ENCODE peak calls at places on chromosome 7, in six cellular contexts. B is GM23248, A is IMR-90, U is neural progenitor cell, G is GM23338, J is HepG2. K is an unnamed sample. For H3K36me3, the result is how much of the 10 kb centered on the place peaks cover.

GRCh38 chr7:2808891-2809660 is 35.0 kb downstream of the GNA12 start:
- DNase-seq in B (no peak), A (no peak), U (no peak), G (peak), J (no peak), K (no peak)

GRCh38 chr7:141460781-141461715 is 90.2 kb upstream of the AGK start:
- DNase-seq in B (peak), A (no peak), U (no peak), G (no peak), J (no peak), K (no peak)

GRCh38 chr7:137772748-137773147 is 74.0 kb downstream of the DGKI start:
- DNase-seq in B (peak), A (peak), U (no peak), G (no peak), J (no peak), K (no peak)

GRCh38 chr7:42572046-42572445 is 335.0 kb upstream of the GLI3 start:
- DNase-seq in B (no peak), A (no peak), U (no peak), G (no peak), J (no peak), K (no peak)

GRCh38 chr7:74289018-74289659 is at the start of gene CLIP2:
- DNase-seq in B (peak), A (peak), U (peak), G (peak), J (peak), K (peak)

GRCh38 chr7:31307941-31308340 is 32.6 kb downstream of the NEUROD6 start:
- DNase-seq in B (no peak), A (no peak), U (no peak), G (no peak), J (no peak), K (no peak)

GRCh38 chr7:101677421-101678137 is 48.5 kb upstream of the MYL10 start:
- DNase-seq in B (peak), A (peak), U (no peak), G (peak), J (no peak), K (no peak)

GRCh38 chr7:125661677-125662076 is 732.1 kb upstream of the POT1 start:
- DNase-seq in B (no peak), A (no peak), U (no peak), G (no peak), J (no peak), K (no peak)

GRCh38 chr7:155229548-155230168 is 68.0 kb upstream of the INSIG1 start:
- DNase-seq in B (no peak), A (no peak), U (no peak), G (no peak), J (no peak), K (no peak)

GRCh38 chr7:108026647-108027046 is 23.7 kb upstream of the LAMB1 start:
- DNase-seq in B (peak), A (no peak), U (no peak), G (no peak), J (no peak), K (no peak)

GRCh38 chr7:139749545-139749944 is 28.3 kb downstream of the HIPK2 start:
- DNase-seq in B (no peak), A (no peak), U (no peak), G (no peak), J (no peak), K (no peak)

GRCh38 chr7:26078437-26079362 is 73.3 kb upstream of the NFE2L3 start:
- DNase-seq in B (peak), A (no peak), U (peak), G (peak), J (peak), K (peak)

GRCh38 chr7:115235075-115235474 is 313.2 kb downstream of the MDFIC start:
- DNase-seq in B (no peak), A (no peak), U (no peak), G (no peak), J (no peak), K (no peak)

GRCh38 chr7:105830405-105831218 is 45.8 kb downstream of the ATXN7L1 start:
- DNase-seq in B (peak), A (peak), U (no peak), G (no peak), J (peak), K (no peak)

DNA sequence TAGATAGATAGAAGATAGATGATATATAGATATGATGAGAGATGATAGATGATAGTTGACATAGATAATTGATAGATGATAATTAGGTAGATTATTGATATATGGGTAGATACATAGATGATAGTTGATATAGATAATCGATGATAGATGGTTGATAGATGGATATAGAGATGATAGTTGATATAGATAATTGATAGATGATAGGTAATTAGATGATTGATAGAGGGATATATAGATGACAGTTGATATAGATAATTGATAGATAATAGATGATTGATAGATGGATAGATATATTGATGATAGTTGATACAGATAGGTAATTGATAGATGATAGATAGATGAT is 72.3 kb downstream of the PRR15 start:
- DNase-seq in B (no peak), A (no peak), U (no peak), G (no peak), J (no peak), K (no peak)
- H3K4me2 ChIP-seq in B (no peak), A (no peak), U (no peak), G (no peak), J (no peak), K (no peak)

GRCh38 chr7:120841608-120842007 is 16.3 kb downstream of the TSPAN12 start:
- DNase-seq in B (no peak), A (no peak), U (no peak), G (no peak), J (no peak), K (no peak)

GRCh38 chr7:120837599-120837998 is 20.3 kb downstream of the TSPAN12 start:
- DNase-seq in B (no peak), A (no peak), U (no peak), G (no peak), J (no peak), K (no peak)

GRCh38 chr7:120838281-120838682 is 19.7 kb downstream of the TSPAN12 start:
- DNase-seq in B (no peak), A (no peak), U (no peak), G (no peak), J (no peak), K (no peak)

GRCh38 chr7:120843121-120843520 is 14.8 kb downstream of the TSPAN12 start:
- DNase-seq in B (peak), A (peak), U (no peak), G (no peak), J (no peak), K (no peak)

GRCh38 chr7:120842131-120842621 is 15.8 kb downstream of the TSPAN12 start:
- DNase-seq in B (no peak), A (no peak), U (no peak), G (peak), J (peak), K (no peak)
- H3K36me3 ChIP-seq in B (under half), A (under half), U (under half), G (under half), J (under half), K (under half)

GRCh38 chr7:44986218-44987053 is 7.6 kb upstream of the MYO1G start:
- DNase-seq in B (peak), A (peak), U (peak), G (peak), J (no peak), K (peak)

GRCh38 chr7:44989132-44989531 is 10.3 kb upstream of the MYO1G start:
- DNase-seq in B (no peak), A (no peak), U (no peak), G (no peak), J (no peak), K (no peak)

GRCh38 chr7:44985900-44986217 is 7.0 kb upstream of the MYO1G start:
- DNase-seq in B (no peak), A (no peak), U (no peak), G (no peak), J (no peak), K (no peak)

GRCh38 chr7:44988718-44989117 is 9.9 kb upstream of the MYO1G start:
- DNase-seq in B (peak), A (no peak), U (no peak), G (no peak), J (no peak), K (no peak)

DNA sequence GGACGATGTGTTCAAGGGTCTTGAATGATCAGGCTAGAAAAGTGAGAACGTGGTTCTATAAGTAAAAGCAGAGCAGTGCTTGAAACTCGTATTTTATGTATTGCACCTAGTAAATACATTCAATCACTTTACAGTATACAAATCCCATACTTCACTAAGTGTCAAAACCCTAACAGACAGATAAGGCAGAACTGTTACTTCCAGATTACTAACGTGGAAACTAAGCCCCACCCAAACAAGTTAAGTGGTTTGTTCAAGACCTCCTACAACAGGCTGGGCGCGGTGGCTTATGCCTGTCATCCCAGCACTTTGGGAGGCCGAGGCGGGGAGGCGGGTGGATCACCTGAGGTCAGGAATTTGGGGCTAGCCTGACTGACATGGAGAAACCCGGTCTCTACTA is 9.2 kb upstream of the MYO1G start:
- DNase-seq in B (no peak), A (no peak), U (no peak), G (no peak), J (no peak), K (no peak)
- H3K27ac ChIP-seq in B (no peak), A (no peak), U (no peak), G (no peak), J (no peak), K (no peak)

GRCh38 chr7:91043924-91044660 is 220.1 kb upstream of the FZD1 start:
- DNase-seq in B (no peak), A (no peak), U (no peak), G (peak), J (no peak), K (no peak)
- H3K4me2 ChIP-seq in B (no peak), A (no peak), U (peak), G (peak), J (no peak), K (no peak)

DNA sequence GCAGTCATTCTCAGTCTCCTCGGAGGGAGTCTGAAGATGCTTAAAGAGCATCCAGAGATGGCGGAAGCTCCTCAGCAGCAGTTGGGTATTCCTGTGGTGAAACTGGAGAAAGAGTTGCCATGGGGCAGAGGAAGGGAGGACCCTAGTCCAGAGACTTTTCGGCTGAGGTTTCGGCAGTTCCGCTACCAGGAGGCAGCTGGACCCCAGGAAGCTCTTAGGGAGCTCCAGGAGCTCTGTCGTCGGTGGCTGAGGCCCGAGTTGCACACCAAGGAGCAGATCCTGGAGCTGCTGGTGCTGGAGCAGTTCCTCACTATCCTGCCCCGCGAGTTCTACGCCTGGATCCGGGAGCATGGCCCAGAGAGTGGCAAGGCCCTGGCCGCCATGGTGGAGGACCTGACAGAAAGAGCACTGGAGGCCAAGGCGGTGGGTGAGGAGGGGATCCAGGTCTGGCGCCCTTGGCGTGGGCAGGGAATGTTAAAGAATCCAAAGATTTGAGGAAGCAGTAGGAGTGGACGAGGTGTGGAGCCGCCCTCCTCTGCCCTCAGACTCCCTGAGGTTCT is 2.9 kb downstream of the ZSCAN25 start:
- DNase-seq in B (no peak), A (no peak), U (no peak), G (no peak), J (no peak), K (no peak)
- H3K36me3 ChIP-seq in B (under half), A (under half), U (under half), G (under half), J (under half), K (half or more)